ENCODE peak calls at places on chromosomes 16 and 17, in four cellular contexts. V is ascending aorta, L is cardiac muscle cell, O is fibroblast of lung. F is an unnamed sample.

GRCh38 chr17:16294560-16294959 is 58.7 kb downstream of the CENPV start:
- DNase-seq in V (no peak), L (no peak), O (no peak), F (no peak)

GRCh38 chr16:28572659-28573510 is 19.2 kb downstream of the SGF29 start:
- DNase-seq in V (no peak), L (peak; percentile 67), O (peak; percentile 8), F (peak; percentile 11)

GRCh38 chr16:57409065-57409464 is 4.5 kb downstream of the CCL17 start:
- DNase-seq in V (no peak), L (no peak), O (no peak), F (no peak)

GRCh38 chr16:77788196-77789084 is at the start of gene VAT1L:
- DNase-seq in V (no peak), L (peak; percentile 53), O (peak; percentile 66), F (peak; percentile 80)

GRCh38 chr16:5022521-5022920 is 11.2 kb downstream of the NAGPA start:
- DNase-seq in V (no peak), L (no peak), O (no peak), F (no peak)

GRCh38 chr17:51133365-51133764 is 12.7 kb upstream of the SPAG9 start:
- DNase-seq in V (no peak), L (no peak), O (no peak), F (no peak)

GRCh38 chr16:71352963-71353460 is 5.5 kb upstream of the CALB2 start:
- DNase-seq in V (no peak), L (no peak), O (no peak), F (no peak)

GRCh38 chr16:16025214-16025968 is 76.0 kb downstream of the ABCC1 start:
- DNase-seq in V (no peak), L (peak; percentile 64), O (peak; percentile 92), F (peak; percentile 72)

GRCh38 chr16:89723279-89724250 is 2.2 kb downstream of the ZNF276 start:
- DNase-seq in V (no peak), L (peak; percentile 36), O (peak; percentile 24), F (no peak)

GRCh38 chr17:57051886-57052342 is 33.1 kb upstream of the AKAP1 start:
- DNase-seq in V (no peak), L (no peak), O (no peak), F (no peak)

GRCh38 chr17:45677770-45678169 is 106.3 kb upstream of the CRHR1 start:
- DNase-seq in V (no peak), L (no peak), O (no peak), F (no peak)

GRCh38 chr17:71084219-71084618 is 914.9 kb downstream of the KCNJ2 start:
- DNase-seq in V (no peak), L (peak; percentile 66), O (peak; percentile 42), F (peak; percentile 46)

GRCh38 chr17:17119533-17119932 is 77.3 kb downstream of the MPRIP start:
- DNase-seq in V (no peak), L (peak; percentile 29), O (peak; percentile 76), F (peak; percentile 33)

GRCh38 chr16:31134091-31134571 is 1.4 kb downstream of the PRSS8 start:
- DNase-seq in V (no peak), L (no peak), O (no peak), F (peak; percentile 12)

GRCh38 chr16:59878479-59878878 is 1144.4 kb upstream of the GOT2 start:
- DNase-seq in V (no peak), L (peak; percentile 16), O (peak; percentile 75), F (no peak)

GRCh38 chr17:4304417-4305027 is 40.7 kb upstream of the ANKFY1 start:
- DNase-seq in V (no peak), L (peak; percentile 61), O (peak; percentile 62), F (peak; percentile 66)

GRCh38 chr17:81090361-81091133 is 55.6 kb downstream of the BAIAP2 start:
- DNase-seq in V (no peak), L (peak; percentile 35), O (peak; percentile 84), F (peak; percentile 20)

GRCh38 chr17:81092518-81093095 is 57.7 kb downstream of the BAIAP2 start:
- DNase-seq in V (no peak), L (no peak), O (no peak), F (no peak)

GRCh38 chr17:81093576-81094223 is 58.7 kb downstream of the BAIAP2 start:
- DNase-seq in V (no peak), L (no peak), O (no peak), F (no peak)

GRCh38 chr17:81091774-81092517 is 57.0 kb downstream of the BAIAP2 start:
- DNase-seq in V (no peak), L (no peak), O (no peak), F (no peak)

GRCh38 chr17:81091134-81091530 is 56.2 kb downstream of the BAIAP2 start:
- DNase-seq in V (no peak), L (no peak), O (no peak), F (no peak)
- H3K4me1 ChIP-seq in V (peaks cover 7% of the 10 kb centered on the region), L (peaks cover 19% of the 10 kb centered on the region), O (peaks cover 19% of the 10 kb centered on the region), F (peaks cover 48% of the 10 kb centered on the region)

GRCh38 chr16:85908444-85908843 is 9.5 kb downstream of the IRF8 start:
- DNase-seq in V (no peak), L (no peak), O (no peak), F (no peak)

GRCh38 chr16:85910854-85911247 is 11.9 kb downstream of the IRF8 start:
- DNase-seq in V (no peak), L (no peak), O (no peak), F (no peak)

GRCh38 chr16:85911531-85911930 is 12.6 kb downstream of the IRF8 start:
- DNase-seq in V (no peak), L (no peak), O (no peak), F (no peak)

GRCh38 chr16:85908889-85909584 is 10.1 kb downstream of the IRF8 start:
- DNase-seq in V (no peak), L (no peak), O (no peak), F (no peak)

GRCh38 chr16:85910073-85910853 is 11.3 kb downstream of the IRF8 start:
- DNase-seq in V (no peak), L (no peak), O (no peak), F (no peak)
- H3K4me1 ChIP-seq in V (no peaks in the 10 kb centered on the region), L (no peaks in the 10 kb centered on the region), O (no peaks in the 10 kb centered on the region), F (peaks cover 3% of the 10 kb centered on the region)

DNA sequence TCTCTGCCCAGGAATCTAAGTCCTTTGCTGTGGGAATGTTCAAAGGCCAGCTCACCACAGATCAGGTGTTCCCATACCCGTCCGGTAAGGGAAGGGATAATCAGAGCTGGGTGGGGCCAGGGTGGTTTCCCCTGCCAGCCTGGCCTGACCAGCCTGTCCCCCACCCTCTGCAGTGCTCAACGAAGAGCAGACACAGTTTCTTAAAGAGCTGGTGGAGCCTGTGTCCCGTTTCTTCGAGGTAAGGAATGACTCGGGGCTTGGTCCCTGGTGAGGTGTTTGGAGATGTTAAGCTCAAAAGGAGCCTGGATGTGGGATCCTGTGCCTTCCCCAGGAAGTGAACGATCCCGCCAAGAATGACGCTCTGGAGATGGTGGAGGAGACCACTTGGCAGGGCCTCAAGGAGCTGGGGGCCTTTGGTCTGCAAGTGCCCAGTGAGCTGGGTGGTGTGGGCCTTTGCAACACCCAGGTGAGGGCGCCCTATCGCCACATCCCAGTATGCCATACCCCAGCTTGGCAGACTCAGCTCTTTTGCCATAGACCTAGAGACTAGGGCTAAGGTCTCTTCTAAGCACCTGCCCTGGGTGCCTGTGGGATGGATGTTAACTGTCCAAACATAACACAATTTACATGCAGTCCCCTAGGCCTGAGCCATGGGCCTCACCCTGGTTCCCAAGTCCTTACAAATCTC is 999 bp downstream of the ACADVL start:
- DNase-seq in V (no peak), L (peak; percentile 71), O (peak; percentile 67), F (peak; percentile 67)
- H3K4me1 ChIP-seq in V (peaks cover 20% of the 10 kb centered on the region), L (peaks cover 26% of the 10 kb centered on the region), O (peaks cover 12% of the 10 kb centered on the region), F (peaks cover 70% of the 10 kb centered on the region)

GRCh38 chr17:40460585-40460975 is 17.3 kb downstream of the IGFBP4 start:
- DNase-seq in V (no peak), L (no peak), O (peak; percentile 28), F (no peak)
- H3K4me1 ChIP-seq in V (peaks cover 20% of the 10 kb centered on the region), L (peaks cover 49% of the 10 kb centered on the region), O (peaks cover 59% of the 10 kb centered on the region), F (peaks cover 34% of the 10 kb centered on the region)

GRCh38 chr17:48047113-48047740 is 932 bp upstream of the NFE2L1 start:
- DNase-seq in V (no peak), L (no peak), O (no peak), F (no peak)
- H3K4me1 ChIP-seq in V (peaks cover 20% of the 10 kb centered on the region), L (peaks cover 35% of the 10 kb centered on the region), O (peaks cover 13% of the 10 kb centered on the region), F (peaks cover 20% of the 10 kb centered on the region)

GRCh38 chr16:80006175-80006895 is 405.8 kb upstream of the MAF start:
- DNase-seq in V (no peak), L (peak; percentile 2), O (peak; percentile 9), F (peak; percentile 95)

GRCh38 chr16:80004113-80004512 is 403.6 kb upstream of the MAF start:
- DNase-seq in V (no peak), L (no peak), O (no peak), F (no peak)

GRCh38 chr16:80009971-80010659 is 409.6 kb upstream of the MAF start:
- DNase-seq in V (no peak), L (no peak), O (no peak), F (peak; percentile 73)

GRCh38 chr16:80008857-80009256 is 408.3 kb upstream of the MAF start:
- DNase-seq in V (no peak), L (no peak), O (no peak), F (no peak)

DNA sequence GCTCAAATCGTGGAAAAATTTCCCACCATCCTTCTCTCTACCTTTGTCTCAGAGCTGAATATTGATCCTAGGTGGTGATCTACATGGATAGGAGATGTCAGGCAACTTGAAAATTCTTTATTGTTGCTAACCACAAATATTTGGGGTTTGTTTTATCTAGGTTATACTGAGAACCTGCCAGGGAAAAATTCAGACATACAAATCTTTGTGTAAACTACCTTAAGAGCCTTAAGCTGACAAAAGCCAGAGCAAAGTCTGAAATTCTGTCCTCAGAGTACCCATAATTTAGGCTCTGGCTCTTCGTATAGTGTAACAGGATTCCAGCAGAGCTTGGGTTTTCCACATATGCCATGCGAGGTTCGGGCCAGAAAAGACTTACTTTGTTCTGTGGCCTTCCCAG is 406.7 kb upstream of the MAF start:
- DNase-seq in V (no peak), L (no peak), O (no peak), F (peak; percentile 65)
- H3K4me1 ChIP-seq in V (no peaks in the 10 kb centered on the region), L (no peaks in the 10 kb centered on the region), O (no peaks in the 10 kb centered on the region), F (peaks cover 2% of the 10 kb centered on the region)